ENCODE peak calls at places on chromosomes 5 and 9, in nine cellular contexts. E is islet precursor cell, J is mucosa of gallbladder, R is NCI-H524, T is endothelial cell, A is hypothalamus, X is NCI-H1417, U is type B pancreatic cell, M is iPS-NIHi11. D is an unnamed sample.

GRCh38 chr9:86078731-86079130 is 20.6 kb downstream of the GOLM1 start:
- DNase-seq in E (no peak), J (no peak), R (no peak), T (no peak), A (no peak), X (no peak), U (no peak), M (no peak), D (no peak)

GRCh38 chr5:78288246-78288645 is 6.3 kb downstream of the AP3B1 start:
- DNase-seq in E (no peak), J (no peak), R (no peak), T (no peak), A (no peak), X (no peak), U (no peak), M (no peak), D (no peak)

GRCh38 chr9:130137870-130138653 is 34.1 kb upstream of the NCS1 start:
- DNase-seq in E (peak; percentile 97), J (peak; percentile 31), R (no peak), T (no peak), A (peak; percentile 22), X (no peak), U (no peak), M (peak; percentile 80), D (peak; percentile 90)

GRCh38 chr5:141605523-141606277 is 13.1 kb downstream of the DIAPH1 start:
- DNase-seq in E (no peak), J (peak; percentile 60), R (no peak), T (peak; percentile 36), A (no peak), X (no peak), U (no peak), M (no peak), D (no peak)

GRCh38 chr5:111079846-111080245 is 8.3 kb downstream of the TSLP start:
- DNase-seq in E (no peak), J (no peak), R (no peak), T (no peak), A (no peak), X (no peak), U (no peak), M (no peak), D (no peak)

GRCh38 chr5:173302546-173303155 is 25.6 kb downstream of the STC2 start:
- DNase-seq in E (peak; percentile 96), J (no peak), R (no peak), T (no peak), A (no peak), X (no peak), U (no peak), M (peak; percentile 75), D (peak; percentile 72)

GRCh38 chr5:9173281-9174048 is 372.4 kb downstream of the SEMA5A start:
- DNase-seq in E (no peak), J (no peak), R (no peak), T (no peak), A (no peak), X (no peak), U (no peak), M (no peak), D (no peak)

GRCh38 chr9:131578016-131578415 is 32.7 kb downstream of the PRRT1B start:
- DNase-seq in E (no peak), J (no peak), R (peak; percentile 17), T (no peak), A (no peak), X (no peak), U (no peak), M (no peak), D (no peak)

GRCh38 chr9:77909306-77909705 is 122.3 kb downstream of the GNAQ start:
- DNase-seq in E (no peak), J (no peak), R (no peak), T (no peak), A (no peak), X (no peak), U (no peak), M (no peak), D (no peak)

GRCh38 chr5:98796197-98796972 is 22.9 kb downstream of the RGMB start:
- DNase-seq in E (peak; percentile 69), J (peak; percentile 44), R (peak; percentile 46), T (peak; percentile 67), A (no peak), X (peak; percentile 13), U (no peak), M (peak; percentile 71), D (peak; percentile 44)

GRCh38 chr5:127587246-127587917 is 61.5 kb upstream of the CTXN3 start:
- DNase-seq in E (no peak), J (no peak), R (peak; percentile 47), T (no peak), A (no peak), X (no peak), U (no peak), M (no peak), D (no peak)

GRCh38 chr9:98698856-98699255 is 9.9 kb downstream of the GABBR2 start:
- DNase-seq in E (peak; percentile 20), J (no peak), R (no peak), T (no peak), A (no peak), X (no peak), U (no peak), M (no peak), D (no peak)

GRCh38 chr9:76114144-76114543 is 223.7 kb downstream of the PCSK5 start:
- DNase-seq in E (no peak), J (no peak), R (no peak), T (no peak), A (no peak), X (no peak), U (no peak), M (no peak), D (no peak)

GRCh38 chr5:150006318-150006717 is 5.8 kb downstream of the HMGXB3 start:
- DNase-seq in E (no peak), J (no peak), R (no peak), T (no peak), A (no peak), X (no peak), U (no peak), M (no peak), D (no peak)

GRCh38 chr5:167634432-167634831 is 657.0 kb upstream of the WWC1 start:
- DNase-seq in E (no peak), J (no peak), R (no peak), T (no peak), A (no peak), X (no peak), U (no peak), M (no peak), D (no peak)

GRCh38 chr5:149301744-149302380 is 30.2 kb downstream of the AFAP1L1 start:
- DNase-seq in E (no peak), J (no peak), R (no peak), T (no peak), A (no peak), X (no peak), U (no peak), M (no peak), D (no peak)

GRCh38 chr9:123686131-123686848 is 243.6 kb downstream of the DENND1A start:
- DNase-seq in E (no peak), J (no peak), R (no peak), T (no peak), A (no peak), X (no peak), U (no peak), M (no peak), D (no peak)

GRCh38 chr9:93116049-93116961 is 17.7 kb downstream of the NINJ1 start:
- DNase-seq in E (peak; percentile 49), J (peak; percentile 83), R (no peak), T (no peak), A (no peak), X (no peak), U (no peak), M (peak; percentile 31), D (no peak)

GRCh38 chr9:91421987-91422765 is 1.5 kb downstream of the NFIL3 start:
- DNase-seq in E (no peak), J (no peak), R (peak; percentile 42), T (no peak), A (no peak), X (no peak), U (no peak), M (no peak), D (peak; percentile 47)

GRCh38 chr5:135356522-135357318 is 42.3 kb downstream of the MACROH2A1 start:
- DNase-seq in E (no peak), J (peak; percentile 86), R (no peak), T (no peak), A (no peak), X (no peak), U (no peak), M (no peak), D (peak; percentile 16)

GRCh38 chr5:111787006-111787405 is 30.0 kb upstream of the NREP start:
- DNase-seq in E (no peak), J (no peak), R (no peak), T (no peak), A (no peak), X (no peak), U (no peak), M (no peak), D (no peak)

GRCh38 chr5:103849934-103850333 is 287.3 kb upstream of the NUDT12 start:
- DNase-seq in E (no peak), J (no peak), R (no peak), T (no peak), A (no peak), X (no peak), U (no peak), M (no peak), D (peak; percentile 46)

GRCh38 chr5:1975898-1976765 is 93.4 kb upstream of the IRX4 start:
- DNase-seq in E (peak; percentile 21), J (no peak), R (peak; percentile 45), T (no peak), A (no peak), X (no peak), U (no peak), M (no peak), D (no peak)

GRCh38 chr9:27352457-27353188 is 55.7 kb upstream of the EQTN start:
- DNase-seq in E (no peak), J (peak; percentile 19), R (no peak), T (no peak), A (no peak), X (no peak), U (no peak), M (no peak), D (no peak)

GRCh38 chr5:33929925-33930690 is 6.1 kb upstream of the RXFP3 start:
- DNase-seq in E (no peak), J (no peak), R (no peak), T (no peak), A (no peak), X (no peak), U (no peak), M (no peak), D (no peak)

GRCh38 chr9:20538092-20538491 is 84.2 kb downstream of the MLLT3 start:
- DNase-seq in E (no peak), J (no peak), R (no peak), T (no peak), A (no peak), X (no peak), U (no peak), M (no peak), D (no peak)

GRCh38 chr9:109013678-109014145 is 413 bp upstream of the CTNNAL1 start:
- DNase-seq in E (no peak), J (no peak), R (no peak), T (no peak), A (no peak), X (no peak), U (no peak), M (no peak), D (peak; percentile 69)

GRCh38 chr5:10653751-10654400 is 90.0 kb downstream of the ANKRD33B start:
- DNase-seq in E (no peak), J (no peak), R (no peak), T (no peak), A (no peak), X (no peak), U (no peak), M (no peak), D (no peak)

GRCh38 chr5:66616495-66617222 is 20.5 kb downstream of the MAST4 start:
- DNase-seq in E (no peak), J (no peak), R (no peak), T (no peak), A (no peak), X (no peak), U (no peak), M (no peak), D (no peak)

GRCh38 chr9:17528859-17529258 is 50.0 kb upstream of the SH3GL2 start:
- DNase-seq in E (no peak), J (no peak), R (peak; percentile 37), T (no peak), A (no peak), X (peak; percentile 3), U (no peak), M (no peak), D (no peak)

GRCh38 chr9:91886433-91887031 is 63.5 kb downstream of the ROR2 start:
- DNase-seq in E (peak; percentile 89), J (no peak), R (no peak), T (no peak), A (no peak), X (no peak), U (no peak), M (peak; percentile 59), D (no peak)